ENCODE peak calls at places on chromosomes 2 and 18, in four cellular contexts. B is transverse colon, F is stomach, D is prostate gland. U is an unnamed sample.

GRCh38 chr18:79424008-79424565 is 28.4 kb downstream of the NFATC1 start:
- DNase-seq in D (no peak), B (no peak), F (no peak), U (peak)

GRCh38 chr2:241268306-241268705 is 47.2 kb downstream of the HDLBP start:
- DNase-seq in F (no peak), D (no peak), B (no peak), U (no peak)

GRCh38 chr2:224359569-224359968 is 42.3 kb downstream of the FAM124B start:
- DNase-seq in F (no peak), D (no peak), B (no peak), U (no peak)

GRCh38 chr18:75502286-75502685 is 74.8 kb upstream of the SMIM21 start:
- DNase-seq in F (no peak), D (no peak), B (no peak), U (no peak)

GRCh38 chr2:20264629-20265028 is 39.7 kb upstream of the SDC1 start:
- DNase-seq in D (no peak), F (no peak), B (no peak), U (no peak)

GRCh38 chr2:73297151-73297559 is 3.8 kb upstream of the EGR4 start:
- DNase-seq in F (no peak), D (no peak), B (no peak), U (no peak)

GRCh38 chr2:14907014-14907612 is 274.6 kb downstream of the LRATD1 start:
- DNase-seq in B (no peak), F (no peak), D (no peak), U (no peak)

GRCh38 chr2:8803658-8804379 is 33.6 kb downstream of the KIDINS220 start:
- DNase-seq in D (peak), F (peak), B (peak), U (peak)

GRCh38 chr2:216002274-216002673 is 11.1 kb downstream of the MREG start:
- DNase-seq in D (no peak), B (no peak), F (no peak), U (no peak)

GRCh38 chr2:114812261-114812660 is 369.8 kb downstream of the DPP10 start:
- DNase-seq in D (no peak), F (no peak), B (no peak), U (no peak)

GRCh38 chr2:191677091-191677645 is 768 bp upstream of the NABP1 start:
- DNase-seq in D (no peak), F (peak), B (peak), U (peak)

GRCh38 chr2:98025481-98026037 is 29.8 kb upstream of the TMEM131 start:
- DNase-seq in F (no peak), B (no peak), D (no peak), U (no peak)

GRCh38 chr2:64622443-64623231 is 31.1 kb downstream of the SERTAD2 start:
- DNase-seq in D (no peak), F (peak), B (no peak), U (no peak)

GRCh38 chr2:43266692-43267091 is 40.3 kb upstream of the ZFP36L2 start:
- DNase-seq in F (peak), B (peak), D (no peak), U (peak)

GRCh38 chr2:43397411-43397810 is 171.0 kb upstream of the ZFP36L2 start:
- DNase-seq in F (no peak), D (no peak), B (no peak), U (no peak)

GRCh38 chr2:74462786-74463105 is 2.4 kb downstream of the MOGS start:
- DNase-seq in F (no peak), B (no peak), D (no peak), U (no peak)

GRCh38 chr2:149034406-149034805 is 4.1 kb upstream of the LYPD6B start:
- DNase-seq in B (no peak), F (no peak), D (no peak), U (no peak)

GRCh38 chr18:21164746-21165145 is 53.1 kb upstream of the ROCK1 start:
- DNase-seq in D (no peak), F (no peak), B (no peak), U (no peak)

GRCh38 chr2:165720526-165720925 is 73.5 kb downstream of the GALNT3 start:
- DNase-seq in F (no peak), D (no peak), B (no peak), U (no peak)

GRCh38 chr2:99651930-99652670 is 162.3 kb upstream of the REV1 start:
- DNase-seq in B (no peak), D (no peak), F (no peak), U (no peak)

GRCh38 chr2:99645960-99646359 is 156.1 kb upstream of the REV1 start:
- DNase-seq in F (no peak), B (no peak), D (no peak), U (no peak)

GRCh38 chr2:99643824-99644787 is 154.3 kb upstream of the REV1 start:
- DNase-seq in F (no peak), B (no peak), D (no peak), U (no peak)

GRCh38 chr2:99648906-99649606 is 159.2 kb upstream of the REV1 start:
- DNase-seq in D (no peak), F (no peak), B (no peak), U (no peak)

GRCh38 chr2:99648115-99648850 is 158.5 kb upstream of the REV1 start:
- DNase-seq in D (no peak), B (no peak), F (no peak), U (no peak)
- H3K4me3 ChIP-seq in D (no peak), B (no peak), F (no peak), U (no peak)

DNA sequence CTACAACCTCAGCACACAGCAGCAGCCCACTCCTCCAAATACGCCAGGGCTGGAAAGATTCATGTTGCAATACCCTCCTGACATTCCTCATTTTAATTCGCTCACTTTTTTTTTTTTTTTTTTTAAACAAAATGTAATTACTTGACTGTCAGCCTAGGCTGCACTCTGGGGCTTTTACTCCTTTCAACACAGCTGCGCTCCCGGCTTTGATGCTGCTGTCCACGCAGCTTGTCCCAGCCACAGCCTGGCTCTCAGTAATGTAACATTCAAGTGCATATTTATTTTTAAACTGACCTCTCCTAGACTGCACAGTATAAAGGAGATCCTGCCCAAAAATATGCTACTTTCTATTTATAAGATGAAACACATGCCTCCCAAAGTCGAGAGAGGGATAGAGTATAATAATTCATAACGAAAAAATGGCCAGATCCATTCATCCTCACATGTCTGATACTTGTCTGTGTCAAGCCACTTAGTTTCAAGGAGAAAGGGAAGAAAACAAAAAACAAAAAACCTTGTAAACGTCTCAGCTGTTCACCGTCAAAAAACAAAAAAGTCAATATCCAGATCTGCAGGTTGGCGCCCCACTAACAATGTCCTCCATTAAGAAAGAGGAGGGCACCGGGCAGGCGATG is 947 bp downstream of the CDC42EP3 start:
- DNase-seq in B (no peak), D (no peak), F (no peak), U (no peak)
- H3K27ac ChIP-seq in B (peak), D (peak), F (peak), U (peak)

DNA sequence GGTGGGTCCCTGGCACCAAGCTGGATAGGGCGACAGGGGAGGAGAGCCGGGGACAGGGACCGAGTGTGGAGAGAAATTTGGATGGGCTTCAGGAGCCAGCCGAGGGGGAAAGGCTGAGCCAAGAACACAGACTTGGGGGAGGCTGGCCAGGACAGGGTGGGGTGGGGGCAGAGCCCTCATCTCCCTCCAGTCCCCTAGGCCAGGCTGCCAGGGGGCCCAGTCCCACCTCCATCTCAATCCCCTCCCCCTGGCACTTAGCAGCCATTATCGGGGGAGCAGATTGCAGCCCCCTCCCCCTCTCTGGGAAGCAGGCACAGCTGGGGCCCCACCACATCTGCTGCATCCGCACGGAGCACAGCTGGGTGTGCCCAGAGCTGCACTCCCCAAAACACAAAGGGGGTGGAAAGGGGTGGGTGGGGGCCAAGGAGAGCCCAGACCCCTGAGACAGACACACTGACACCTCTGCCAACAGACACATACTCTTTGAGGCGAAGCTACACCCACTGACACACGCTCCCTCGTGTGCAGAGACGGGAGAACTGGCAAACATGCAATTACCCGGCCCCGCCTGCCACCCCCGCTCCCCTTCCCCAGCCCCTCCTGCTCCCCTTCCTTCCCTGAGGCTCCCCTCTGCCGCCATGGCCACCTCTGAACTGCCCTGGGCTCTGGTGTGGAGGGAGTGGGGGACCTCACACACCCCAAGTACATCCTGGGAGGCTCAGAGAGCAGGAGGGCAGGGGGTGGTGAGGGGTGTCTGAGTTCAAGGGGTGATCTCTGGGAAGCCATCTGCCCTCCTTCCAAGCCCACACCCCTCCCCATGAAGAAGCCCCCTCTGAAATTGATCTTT is 5.1 kb upstream of the ASIC4 start:
- DNase-seq in B (no peak), F (no peak), D (no peak), U (no peak)
- H3K4me3 ChIP-seq in B (no peak), F (no peak), D (no peak), U (no peak)

GRCh38 chr2:96758987-96759386 is 1.7 kb upstream of the CNNM4 start:
- DNase-seq in D (no peak), B (no peak), F (no peak), U (no peak)
- H3K27ac ChIP-seq in D (no peak), B (peak), F (no peak), U (no peak)

GRCh38 chr2:237486819-237487448 is at the start of gene MLPH:
- DNase-seq in D (peak), B (peak), F (peak), U (peak)
- H3K4me3 ChIP-seq in D (peak), B (peak), F (peak), U (peak)

U was measured in body of pancreas.